ENCODE peak calls at places on chromosomes 1 and 21, in seven cellular contexts. K is dorsolateral prefrontal cortex, P is DMS 273 treated with DMSO at 0.1 percent for 48 hours, N is right atrium auricular region, G is skeletal muscle cell, D is GM04503, A is GM06990. F is an unnamed sample.

GRCh38 chr1:164477336-164477735 is 81.6 kb upstream of the PBX1 start:
- DNase-seq in A (no peak), N (no peak), D (no peak), K (no peak), P (no peak), G (no peak), F (no peak)

GRCh38 chr1:207017615-207018559 is 14.7 kb downstream of the C1orf116 start:
- DNase-seq in G (no peak), K (no peak), N (no peak), D (no peak), P (no peak), A (no peak), F (no peak)

GRCh38 chr1:43048601-43049011 is 89.9 kb upstream of the SLC2A1 start:
- DNase-seq in D (no peak), K (no peak), G (no peak), N (no peak), A (no peak), P (no peak), F (no peak)

GRCh38 chr1:91725961-91726704 is 159.8 kb downstream of the TGFBR3 start:
- DNase-seq in G (peak), D (peak), P (no peak), K (no peak), N (peak), A (no peak), F (peak)

GRCh38 chr1:110523011-110523410 is 4.0 kb upstream of the KCNA10 start:
- DNase-seq in N (no peak), P (no peak), D (peak), G (no peak), A (no peak), K (no peak), F (no peak)

GRCh38 chr1:157626099-157626498 is 28.2 kb upstream of the FCRL4 start:
- DNase-seq in A (peak), D (no peak), K (no peak), P (no peak), N (no peak), G (no peak), F (no peak)

GRCh38 chr1:217889401-217889800 is 258.3 kb downstream of the SPATA17 start:
- DNase-seq in K (no peak), N (no peak), P (no peak), D (no peak), A (no peak), G (no peak), F (no peak)

GRCh38 chr21:18424250-18424649 is 20.7 kb upstream of the TMPRSS15 start:
- DNase-seq in A (no peak), D (no peak), K (no peak), G (no peak), N (no peak), P (no peak), F (no peak)

GRCh38 chr1:9100471-9101043 is 28.3 kb downstream of the GPR157 start:
- DNase-seq in K (no peak), A (no peak), P (no peak), G (no peak), D (no peak), N (no peak), F (no peak)

GRCh38 chr1:6467744-6468688 is 2.0 kb upstream of the TNFRSF25 start:
- DNase-seq in A (no peak), P (no peak), K (no peak), G (no peak), N (no peak), D (no peak), F (no peak)

GRCh38 chr1:180775801-180776200 is 136.9 kb upstream of the KIAA1614 start:
- DNase-seq in A (no peak), K (no peak), P (no peak), N (no peak), D (no peak), G (no peak), F (no peak)

GRCh38 chr1:64093941-64094340 is 109.5 kb upstream of the UBE2U start:
- DNase-seq in N (no peak), G (peak), A (no peak), D (no peak), P (no peak), K (no peak), F (no peak)

GRCh38 chr1:242634732-242635131 is 110.2 kb upstream of the PLD5 start:
- DNase-seq in P (no peak), A (no peak), G (no peak), D (no peak), K (no peak), N (no peak), F (no peak)

GRCh38 chr1:234176000-234176399 is 197.3 kb upstream of the COA6 start:
- DNase-seq in K (no peak), G (no peak), A (no peak), D (no peak), P (no peak), N (no peak), F (no peak)

GRCh38 chr1:47937586-47937985 is 59.6 kb downstream of the TRABD2B start:
- DNase-seq in N (no peak), K (no peak), P (no peak), A (no peak), G (no peak), D (no peak), F (no peak)

GRCh38 chr1:100479620-100480338 is 58.2 kb upstream of the GPR88 start:
- DNase-seq in N (no peak), G (no peak), A (no peak), P (no peak), K (no peak), D (no peak), F (no peak)

GRCh38 chr1:18319099-18319498 is 161.6 kb upstream of the KLHDC7A start:
- DNase-seq in A (no peak), G (no peak), K (no peak), N (no peak), D (no peak), P (no peak), F (no peak)

GRCh38 chr1:25688390-25689119 is 72.0 kb downstream of the MAN1C1 start:
- DNase-seq in N (no peak), P (no peak), K (no peak), A (no peak), D (peak), G (no peak), F (no peak)

GRCh38 chr1:242147096-242147976 is 148.4 kb upstream of the MAP1LC3C start:
- DNase-seq in P (no peak), N (no peak), A (no peak), G (no peak), D (no peak), K (no peak), F (no peak)

GRCh38 chr21:38042246-38042645 is 126.0 kb upstream of the KCNJ6 start:
- DNase-seq in D (no peak), K (no peak), G (no peak), A (no peak), P (no peak), N (no peak), F (no peak)

GRCh38 chr1:218625393-218625792 is 280.3 kb downstream of the TGFB2 start:
- DNase-seq in A (no peak), G (no peak), D (no peak), P (no peak), N (no peak), K (no peak), F (no peak)

GRCh38 chr1:19336543-19336942 is 24.4 kb downstream of the SLC66A1 start:
- DNase-seq in K (no peak), D (no peak), N (no peak), A (no peak), G (no peak), P (no peak), F (no peak)

GRCh38 chr1:45545019-45545493 is 5.6 kb upstream of the AKR1A1 start:
- DNase-seq in K (no peak), A (peak), G (no peak), P (no peak), N (no peak), D (no peak), F (no peak)

GRCh38 chr1:65001238-65001792 is 35.0 kb upstream of the JAK1 start:
- DNase-seq in G (peak), N (peak), K (peak), D (no peak), A (peak), P (no peak), F (no peak)

GRCh38 chr1:37473431-37474050 is 839 bp upstream of the ZC3H12A start:
- DNase-seq in K (no peak), P (no peak), N (no peak), G (no peak), D (no peak), A (no peak), F (no peak)

GRCh38 chr1:242139437-242139836 is 140.5 kb upstream of the MAP1LC3C start:
- DNase-seq in K (no peak), D (no peak), P (no peak), N (no peak), A (no peak), G (no peak), F (no peak)

GRCh38 chr1:5485968-5486665 is 506.1 kb downstream of the NPHP4 start:
- DNase-seq in N (no peak), P (no peak), A (no peak), G (no peak), D (no peak), K (no peak), F (no peak)

GRCh38 chr1:6002714-6003501 is 10.7 kb upstream of the NPHP4 start:
- DNase-seq in P (no peak), D (no peak), K (peak), G (no peak), N (no peak), A (no peak), F (no peak)

GRCh38 chr21:26167593-26167992 is 3.0 kb downstream of the APP start:
- DNase-seq in P (no peak), A (no peak), G (no peak), K (no peak), D (no peak), N (no peak), F (no peak)

GRCh38 chr1:30615816-30616590 is 107.4 kb downstream of the MATN1 start:
- DNase-seq in K (no peak), D (no peak), A (no peak), N (no peak), G (no peak), P (no peak), F (no peak)